ENCODE peak calls at places on chromosomes 16 and 17, in eight cellular contexts. N, T, B, V, A, H, S and W are unnamed samples.

GRCh38 chr17:57811633-57812280 is 38.1 kb downstream of the MRPS23 start:
- DNase-seq in N (no peak), T (no peak), B (no peak), V (no peak), A (no peak), H (no peak), S (no peak), W (no peak)

GRCh38 chr16:30416624-30417298 is 9.4 kb downstream of the ZNF771 start:
- DNase-seq in N (no peak), T (no peak), B (no peak), V (no peak), A (no peak), H (no peak), S (no peak), W (no peak)

GRCh38 chr17:71392715-71393567 is 727.9 kb upstream of the SOX9 start:
- DNase-seq in N (no peak), T (no peak), B (no peak), V (no peak), A (no peak), H (no peak), S (no peak), W (no peak)

GRCh38 chr17:67359960-67360817 is 6.2 kb downstream of the PSMD12 start:
- DNase-seq in N (no peak), T (peak), B (no peak), V (no peak), A (no peak), H (no peak), S (no peak), W (no peak)

GRCh38 chr17:60743812-60744211 is 66.2 kb downstream of the BCAS3 start:
- DNase-seq in N (no peak), T (no peak), B (no peak), V (peak), A (no peak), H (no peak), S (no peak), W (no peak)

GRCh38 chr16:68200120-68200783 is 35.7 kb downstream of the ESRP2 start:
- DNase-seq in N (no peak), T (no peak), B (no peak), V (no peak), A (no peak), H (no peak), S (no peak), W (no peak)

GRCh38 chr16:83995756-83996155 is 27.7 kb downstream of the NECAB2 start:
- DNase-seq in N (no peak), T (no peak), B (peak), V (no peak), A (no peak), H (peak), S (peak), W (no peak)

GRCh38 chr16:1961651-1962067 is 2.3 kb downstream of the NDUFB10 start:
- DNase-seq in N (no peak), T (no peak), B (no peak), V (no peak), A (no peak), H (no peak), S (no peak), W (no peak)

GRCh38 chr16:10661236-10661635 is 33.5 kb downstream of the TEKT5 start:
- DNase-seq in N (no peak), T (no peak), B (no peak), V (no peak), A (no peak), H (no peak), S (no peak), W (no peak)

GRCh38 chr16:31876955-31877828 is 3.6 kb downstream of the ZNF267 start:
- DNase-seq in N (no peak), T (peak), B (no peak), V (peak), A (no peak), H (no peak), S (no peak), W (no peak)

GRCh38 chr17:59345476-59345875 is 14.0 kb downstream of the YPEL2 start:
- DNase-seq in N (no peak), T (no peak), B (no peak), V (no peak), A (no peak), H (no peak), S (no peak), W (no peak)

GRCh38 chr17:10754109-10754508 is 24.3 kb upstream of the TMEM220 start:
- DNase-seq in N (no peak), T (no peak), B (no peak), V (no peak), A (no peak), H (no peak), S (no peak), W (no peak)

GRCh38 chr17:54979657-54980056 is 11.1 kb downstream of the STXBP4 start:
- DNase-seq in N (no peak), T (no peak), B (no peak), V (no peak), A (no peak), H (no peak), S (no peak), W (no peak)

GRCh38 chr17:57109393-57110151 is 24.5 kb downstream of the AKAP1 start:
- DNase-seq in N (no peak), T (no peak), B (peak), V (no peak), A (peak), H (peak), S (no peak), W (no peak)

GRCh38 chr16:85715169-85716015 is 26.6 kb upstream of the GINS2 start:
- DNase-seq in N (no peak), T (no peak), B (no peak), V (no peak), A (no peak), H (no peak), S (no peak), W (no peak)

GRCh38 chr17:57939797-57940196 is 15.4 kb downstream of the CUEDC1 start:
- DNase-seq in N (no peak), T (no peak), B (no peak), V (no peak), A (no peak), H (peak), S (peak), W (peak)

GRCh38 chr17:54015734-54016133 is 193.0 kb downstream of the KIF2B start:
- DNase-seq in N (no peak), T (no peak), B (no peak), V (no peak), A (no peak), H (no peak), S (no peak), W (no peak)

GRCh38 chr16:87681990-87682570 is 79.8 kb downstream of the JPH3 start:
- DNase-seq in N (no peak), T (no peak), B (no peak), V (peak), A (no peak), H (no peak), S (no peak), W (no peak)

GRCh38 chr16:35174006-35174405 is 1714.6 kb downstream of the TP53TG3F start:
- DNase-seq in N (no peak), T (no peak), B (no peak), V (no peak), A (no peak), H (no peak), S (no peak), W (peak)

DNA sequence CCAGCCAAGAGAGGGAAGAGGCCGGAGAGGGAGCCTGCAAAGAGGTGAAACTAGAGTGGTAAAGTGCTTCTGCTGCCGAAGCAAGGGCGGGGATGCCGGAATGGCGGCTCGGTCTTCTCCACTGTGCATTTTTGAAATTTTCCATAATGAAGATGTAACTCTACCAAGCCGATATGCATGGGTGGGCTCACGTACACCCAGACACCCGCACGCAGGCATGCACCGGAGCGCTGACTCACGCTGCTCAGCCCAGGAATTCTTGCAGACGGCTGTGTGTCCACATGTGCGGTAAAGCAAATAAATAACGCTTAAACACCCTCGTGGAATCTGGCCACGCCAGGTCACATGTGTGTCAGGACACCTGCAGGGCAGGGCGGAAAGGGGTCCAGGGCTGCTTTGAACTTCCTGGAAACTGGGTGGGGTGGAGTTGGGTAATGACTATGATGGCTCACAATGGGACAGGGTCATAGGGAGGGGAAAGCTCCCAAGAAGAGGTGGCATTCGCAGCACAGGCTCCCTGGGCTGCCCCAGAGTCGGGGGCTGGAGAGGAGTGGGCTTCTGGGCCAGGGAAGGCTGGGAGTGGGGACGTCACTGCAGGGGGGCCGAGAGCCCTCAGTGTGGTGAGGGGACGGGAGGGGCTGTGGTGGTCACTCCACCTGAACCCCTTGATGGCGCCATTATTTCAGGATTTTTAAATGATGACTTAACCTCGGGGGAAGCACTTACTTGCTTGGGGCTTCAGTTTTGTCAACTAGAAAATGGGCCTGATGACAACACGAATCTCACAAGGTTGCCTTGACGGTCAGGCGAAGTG is 265.5 kb downstream of the PARN start:
- DNase-seq in N (no peak), T (no peak), B (no peak), V (peak), A (no peak), H (no peak), S (no peak), W (peak)
- H3K4me3 ChIP-seq in N (no peak), T (no peak), B (no peak), V (no peak), A (no peak), H (no peak), S (no peak), W (peak)

DNA sequence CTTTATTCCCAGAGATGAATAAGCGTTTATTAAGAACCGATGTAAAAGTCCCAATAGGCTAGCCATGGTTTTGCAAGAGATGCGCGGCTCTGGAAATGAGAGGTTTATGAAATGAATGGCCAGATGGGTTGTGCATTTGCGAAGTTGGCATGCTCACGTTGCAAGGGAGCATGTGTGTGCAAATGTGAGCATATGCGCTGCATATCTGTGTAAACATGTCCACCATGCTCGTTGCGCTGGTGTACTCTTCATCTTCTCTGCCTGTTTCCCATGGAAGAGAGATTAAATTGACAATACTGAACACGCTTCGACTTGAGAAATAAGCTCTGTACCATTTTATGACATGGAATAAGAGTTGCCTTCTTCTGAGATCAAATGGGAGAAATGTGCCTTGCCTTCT is 848.5 kb upstream of the RBFOX1 start:
- DNase-seq in N (no peak), T (no peak), B (no peak), V (no peak), A (no peak), H (no peak), S (no peak), W (no peak)
- H3K4me3 ChIP-seq in N (no peak), T (no peak), B (peak), V (no peak), A (no peak), H (no peak), S (no peak), W (no peak)

DNA sequence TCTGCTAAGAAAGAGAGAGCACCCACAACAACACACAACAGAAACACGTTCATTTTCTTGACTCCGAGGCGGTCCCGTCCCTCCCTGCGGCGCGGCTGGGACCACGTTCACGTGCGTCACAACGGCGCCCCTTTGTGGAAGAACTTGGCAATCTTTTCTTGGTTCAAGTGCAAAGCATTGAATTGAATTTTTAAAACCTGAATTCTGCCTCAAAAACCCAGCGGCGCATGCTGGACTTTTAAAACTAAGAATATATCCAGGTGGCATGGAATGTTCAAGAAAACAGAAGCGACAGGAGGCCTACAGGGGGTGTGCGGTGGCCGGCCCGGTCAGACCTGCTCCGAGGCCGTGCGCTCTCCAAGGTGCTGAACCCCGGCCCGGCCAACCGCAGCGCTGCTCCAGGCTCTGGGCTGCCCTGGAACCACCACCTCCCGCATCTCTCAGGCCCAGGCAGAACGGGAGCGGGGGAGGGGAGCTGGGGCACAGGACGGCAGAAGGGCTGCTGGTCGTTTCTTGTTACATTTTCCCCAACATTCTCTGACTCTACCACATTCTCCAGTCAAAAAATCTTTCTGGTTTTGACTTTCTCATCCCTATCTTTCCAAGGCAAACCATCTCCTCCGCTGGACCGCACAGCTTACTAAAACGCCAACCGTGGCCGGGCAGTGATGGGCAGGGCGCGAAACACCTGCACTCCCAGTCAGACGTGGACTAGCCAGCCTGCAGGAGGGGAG is 3.4 kb upstream of the HEXD start:
- DNase-seq in N (no peak), T (peak), B (peak), V (no peak), A (peak), H (peak), S (peak), W (peak)
- H3K4me3 ChIP-seq in N (no peak), T (no peak), B (no peak), V (no peak), A (no peak), H (peak), S (no peak), W (no peak)

DNA sequence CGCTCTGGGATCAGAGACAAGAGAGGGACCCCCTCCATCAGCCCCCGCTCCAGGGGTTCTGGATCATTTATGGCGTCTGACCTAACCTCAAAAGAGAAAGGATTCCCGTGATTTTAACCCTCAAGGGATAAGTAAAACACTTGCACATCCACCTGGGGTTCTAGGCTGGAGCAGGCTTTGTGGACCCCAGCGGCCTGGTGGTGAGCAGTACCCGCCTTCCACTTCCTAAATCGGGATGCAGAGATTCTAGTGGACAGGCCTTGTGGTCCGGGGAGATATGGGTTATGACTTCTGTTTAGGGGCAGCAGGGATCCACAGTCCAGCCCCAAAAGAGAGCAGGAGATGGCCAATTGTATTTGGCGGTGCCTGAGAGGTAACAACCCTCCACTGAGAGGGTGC is 684 bp upstream of the PITPNM3 start:
- DNase-seq in N (no peak), T (no peak), B (no peak), V (no peak), A (no peak), H (no peak), S (no peak), W (no peak)
- H3K4me3 ChIP-seq in N (no peak), T (no peak), B (peak), V (no peak), A (peak), H (peak), S (no peak), W (peak)